ENCODE peak calls at places on chromosomes 12 and 14, in six cellular contexts. S is CD4-positive, CD25-positive, alpha-beta regulatory T cell; N is Peyer's patch; I is left ventricle myocardium inferior; L is neural progenitor cell; P is tibial nerve. D is an unnamed sample.

GRCh38 chr14:89165189-89165809 is 251.7 kb downstream of the FOXN3 start:
- DNase-seq in P (no peak), L (no peak), N (no peak), S (no peak), I (no peak), D (no peak)

GRCh38 chr12:89497467-89497866 is 27.1 kb downstream of the GALNT4 start:
- DNase-seq in P (no peak), S (no peak), L (no peak), N (no peak), I (no peak), D (no peak)

GRCh38 chr14:61860294-61860918 is 98.2 kb downstream of the SNAPC1 start:
- DNase-seq in N (peak; percentile 83), P (no peak), I (peak; percentile 36), L (peak; percentile 61), S (peak; percentile 9), D (no peak)

GRCh38 chr12:15320881-15321280 is 1.4 kb upstream of the PTPRO start:
- DNase-seq in L (no peak), S (no peak), N (no peak), I (no peak), P (no peak), D (no peak)

GRCh38 chr12:77535734-77536133 is 295.0 kb upstream of the NAV3 start:
- DNase-seq in N (no peak), L (no peak), P (no peak), S (no peak), I (no peak), D (no peak)

GRCh38 chr14:98175881-98176280 is 1096.1 kb downstream of the BCL11B start:
- DNase-seq in L (no peak), P (no peak), S (no peak), N (no peak), I (no peak), D (no peak)

GRCh38 chr14:100030441-100031153 is 34.6 kb upstream of the EVL start:
- DNase-seq in L (no peak), N (no peak), S (no peak), I (no peak), P (no peak), D (no peak)

GRCh38 chr12:103677905-103678304 is 90.8 kb downstream of the STAB2 start:
- DNase-seq in S (no peak), N (no peak), L (no peak), I (no peak), P (no peak), D (no peak)

GRCh38 chr12:7450667-7451066 is 6.7 kb upstream of the CD163L1 start:
- DNase-seq in P (no peak), S (no peak), N (no peak), I (no peak), L (no peak), D (no peak)

GRCh38 chr12:12467701-12468218 is 94.9 kb downstream of the DUSP16 start:
- DNase-seq in I (no peak), P (no peak), N (peak; percentile 47), L (no peak), S (peak; percentile 53), D (peak; percentile 61)

GRCh38 chr12:28879379-28879778 is 269.7 kb upstream of the FAR2 start:
- DNase-seq in S (no peak), N (no peak), P (no peak), I (no peak), L (no peak), D (no peak)

GRCh38 chr12:71556881-71557280 is 106.8 kb downstream of the ZFC3H1 start:
- DNase-seq in S (no peak), P (no peak), L (peak; percentile 26), I (no peak), N (no peak), D (no peak)

GRCh38 chr14:23640524-23641141 is 4.5 kb downstream of the DHRS2 start:
- DNase-seq in N (peak; percentile 17), S (no peak), P (peak; percentile 70), I (peak; percentile 29), L (no peak), D (no peak)

GRCh38 chr12:130876758-130877157 is 4.9 kb downstream of the RAN start:
- DNase-seq in I (no peak), S (no peak), P (no peak), N (no peak), L (no peak), D (no peak)

GRCh38 chr12:16766736-16767135 is 160.8 kb upstream of the LMO3 start:
- DNase-seq in I (no peak), P (no peak), N (no peak), S (no peak), L (peak; percentile 56), D (no peak)

GRCh38 chr12:93229494-93230310 is 148.0 kb upstream of the NUDT4 start:
- DNase-seq in I (no peak), S (no peak), L (no peak), P (no peak), N (no peak), D (no peak)

GRCh38 chr12:118377891-118378470 is 1.6 kb downstream of the SUDS3 start:
- DNase-seq in P (peak; percentile 42), L (peak; percentile 50), N (peak; percentile 59), I (peak; percentile 59), S (peak; percentile 60), D (peak; percentile 64)

GRCh38 chr14:53581497-53581896 is 375.1 kb downstream of the BMP4 start:
- DNase-seq in N (no peak), L (no peak), P (no peak), I (no peak), S (no peak), D (no peak)

GRCh38 chr12:60191676-60192359 is 596.0 kb downstream of the SLC16A7 start:
- DNase-seq in L (no peak), S (no peak), I (no peak), P (no peak), N (no peak), D (no peak)

GRCh38 chr14:104827173-104828055 is 26.5 kb downstream of the ZBTB42 start:
- DNase-seq in S (peak; percentile 52), I (no peak), L (peak; percentile 90), N (peak; percentile 38), P (no peak), D (peak; percentile 36)

GRCh38 chr12:7144414-7145120 is 14.4 kb downstream of the CLSTN3 start:
- DNase-seq in I (no peak), N (no peak), S (no peak), L (peak; percentile 43), P (no peak), D (no peak)

GRCh38 chr14:78593949-78594348 is 423.8 kb downstream of the NRXN3 start:
- DNase-seq in L (no peak), S (no peak), I (no peak), N (no peak), P (no peak), D (no peak)

GRCh38 chr14:78598046-78598652 is 428.0 kb downstream of the NRXN3 start:
- DNase-seq in S (peak; percentile 2), P (no peak), I (peak; percentile 17), N (no peak), L (peak; percentile 88), D (no peak)

DNA sequence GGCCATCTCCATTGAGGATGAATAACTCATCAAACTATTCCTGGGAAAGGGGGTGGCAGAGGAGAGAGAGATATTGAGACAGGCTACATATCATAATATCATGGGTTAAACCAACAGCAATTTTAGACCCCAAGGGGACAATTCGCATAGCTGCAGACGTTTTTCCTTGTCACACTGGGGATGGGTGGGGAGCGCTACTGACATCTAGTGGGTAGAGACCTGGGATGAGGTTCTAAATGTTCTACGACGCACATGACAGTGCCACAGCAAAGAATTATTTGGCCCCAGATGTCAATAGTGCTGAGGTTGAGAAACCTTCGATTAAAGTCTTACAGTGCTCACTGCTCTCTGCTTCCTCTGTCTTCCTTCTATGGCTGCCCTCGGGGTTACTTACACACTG is 425.6 kb downstream of the NRXN3 start:
- DNase-seq in P (no peak), I (no peak), L (peak; percentile 48), S (no peak), N (no peak), D (no peak)
- H3K27ac ChIP-seq in P (no peak overlapping the region), I (no peak overlapping the region), L (no peak overlapping the region), S (no peak overlapping the region), N (no peak overlapping the region), D (no peak overlapping the region)

GRCh38 chr12:108907861-108908302 is 28.0 kb downstream of the DAO start:
- DNase-seq in L (no peak), I (no peak), N (no peak), P (no peak), S (no peak), D (no peak)

GRCh38 chr12:108912361-108912760 is 32.5 kb downstream of the DAO start:
- DNase-seq in S (no peak), N (no peak), I (no peak), P (no peak), L (no peak), D (no peak)

GRCh38 chr12:108911915-108912314 is 32.0 kb downstream of the DAO start:
- DNase-seq in P (no peak), L (no peak), I (no peak), S (no peak), N (no peak), D (no peak)

GRCh38 chr12:108905725-108906124 is 25.8 kb downstream of the DAO start:
- DNase-seq in S (no peak), L (no peak), P (no peak), N (no peak), I (no peak), D (no peak)

DNA sequence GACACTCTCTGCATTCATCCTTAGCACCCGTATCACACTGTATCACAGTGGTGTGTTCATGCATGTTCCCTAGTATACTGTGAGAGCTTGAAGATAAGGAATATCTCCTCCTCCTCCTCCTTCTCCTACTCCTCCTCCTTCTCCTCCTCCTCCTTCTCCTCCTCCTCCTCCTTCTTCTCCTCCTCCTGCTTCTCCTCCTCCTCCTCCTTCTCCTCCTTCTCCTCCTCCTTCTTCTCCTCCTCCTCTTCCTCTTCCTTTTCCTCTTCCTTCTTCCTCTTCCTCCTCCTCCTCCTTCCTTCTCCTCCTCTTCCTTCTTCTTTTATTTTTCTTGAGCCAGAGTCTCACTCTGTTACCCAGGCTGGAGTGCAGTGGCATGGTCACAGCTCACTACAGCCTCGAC is 27.1 kb downstream of the DAO start:
- DNase-seq in P (no peak), L (no peak), I (no peak), N (no peak), S (no peak), D (no peak)
- H3K4me1 ChIP-seq in P (no peaks in the 10 kb centered on the region), L (peaks cover 9% of the 10 kb centered on the region), I (no peaks in the 10 kb centered on the region), N (no peaks in the 10 kb centered on the region), S (no peaks in the 10 kb centered on the region), D (no peaks in the 10 kb centered on the region)

GRCh38 chr12:121499929-121500793 is 80.7 kb downstream of the KDM2B start:
- DNase-seq in N (peak; percentile 75), S (peak; percentile 60), I (peak; percentile 83), L (peak; percentile 81), P (peak; percentile 78), D (peak; percentile 70)
- H3K4me3 ChIP-seq in N (no peak overlapping the region), S (no peak overlapping the region), I (peak overlapping the region; percentile 54), L (no peak overlapping the region), P (peak overlapping the region; percentile 26), D (no peak overlapping the region)

GRCh38 chr12:108675792-108676191 is 42.1 kb upstream of the SELPLG start:
- DNase-seq in L (no peak), S (no peak), P (no peak), I (no peak), N (no peak), D (no peak)

GRCh38 chr12:108681317-108681716 is 47.6 kb upstream of the SELPLG start:
- DNase-seq in S (no peak), P (no peak), L (no peak), I (no peak), N (no peak), D (no peak)

GRCh38 chr12:108677381-108677780 is 43.7 kb upstream of the SELPLG start:
- DNase-seq in S (no peak), L (no peak), P (no peak), N (no peak), I (no peak), D (no peak)

GRCh38 chr12:108678070-108678730 is 44.5 kb upstream of the SELPLG start:
- DNase-seq in P (no peak), I (no peak), N (no peak), S (no peak), L (no peak), D (no peak)

GRCh38 chr12:108679282-108679681 is 45.6 kb upstream of the SELPLG start:
- DNase-seq in N (no peak), P (no peak), L (no peak), S (no peak), I (no peak), D (no peak)
- H3K27ac ChIP-seq in N (no peak overlapping the region), P (no peak overlapping the region), L (no peak overlapping the region), S (no peak overlapping the region), I (no peak overlapping the region), D (no peak overlapping the region)